ENCODE peak calls at places on chromosomes 3 and 15, in eight cellular contexts. One of them, this sample, is unnamed. For H3K9me3 and H3K4me1, the result is how much of the 10 kb centered on the place peaks cover.

GRCh38 chr15:99371180-99372103 is 120.2 kb downstream of the LRRC28 start:
- DNase-seq in sigmoid colon: no peak
- DNase-seq in cardiac muscle cell: no peak
- DNase-seq in ovary: no peak
- DNase-seq in stomach: no peak
- DNase-seq in CD8-positive, alpha-beta T cell: no peak
- DNase-seq in GM23248: peak
- DNase-seq in PC-3: no peak
- DNase-seq in this sample: no peak

GRCh38 chr15:101426761-101427333 is 62.7 kb downstream of the PCSK6 start:
- DNase-seq in GM23248: no peak
- DNase-seq in stomach: peak
- DNase-seq in sigmoid colon: no peak
- DNase-seq in CD8-positive, alpha-beta T cell: no peak
- DNase-seq in PC-3: no peak
- DNase-seq in cardiac muscle cell: no peak
- DNase-seq in ovary: no peak
- DNase-seq in this sample: no peak

GRCh38 chr15:24955549-24955929 is 752 bp downstream of the SNRPN start:
- DNase-seq in PC-3: no peak
- DNase-seq in stomach: no peak
- DNase-seq in cardiac muscle cell: no peak
- DNase-seq in GM23248: no peak
- DNase-seq in CD8-positive, alpha-beta T cell: peak
- DNase-seq in ovary: peak
- DNase-seq in sigmoid colon: peak
- DNase-seq in this sample: peak

GRCh38 chr3:170290194-170290593 is 67.3 kb upstream of the SKIL start:
- DNase-seq in stomach: no peak
- DNase-seq in GM23248: no peak
- DNase-seq in PC-3: peak
- DNase-seq in sigmoid colon: no peak
- DNase-seq in cardiac muscle cell: no peak
- DNase-seq in ovary: no peak
- DNase-seq in CD8-positive, alpha-beta T cell: no peak
- DNase-seq in this sample: no peak

GRCh38 chr3:76965122-76965725 is 74.7 kb upstream of the ROBO2 start:
- DNase-seq in GM23248: no peak
- DNase-seq in ovary: no peak
- DNase-seq in PC-3: no peak
- DNase-seq in sigmoid colon: no peak
- DNase-seq in cardiac muscle cell: peak
- DNase-seq in CD8-positive, alpha-beta T cell: no peak
- DNase-seq in stomach: no peak
- DNase-seq in this sample: no peak

GRCh38 chr3:36944641-36945270 is at the start of gene TRANK1:
- DNase-seq in ovary: peak
- DNase-seq in sigmoid colon: peak
- DNase-seq in cardiac muscle cell: peak
- DNase-seq in stomach: peak
- DNase-seq in CD8-positive, alpha-beta T cell: peak
- DNase-seq in PC-3: no peak
- DNase-seq in GM23248: peak
- DNase-seq in this sample: peak

GRCh38 chr15:31304736-31305365 is 21.8 kb upstream of the KLF13 start:
- DNase-seq in CD8-positive, alpha-beta T cell: no peak
- DNase-seq in ovary: no peak
- DNase-seq in GM23248: peak
- DNase-seq in stomach: no peak
- DNase-seq in cardiac muscle cell: no peak
- DNase-seq in sigmoid colon: peak
- DNase-seq in PC-3: no peak
- DNase-seq in this sample: no peak

GRCh38 chr3:52233968-52234367 is 5.0 kb downstream of the TWF2 start:
- DNase-seq in CD8-positive, alpha-beta T cell: no peak
- DNase-seq in GM23248: no peak
- DNase-seq in cardiac muscle cell: no peak
- DNase-seq in ovary: no peak
- DNase-seq in stomach: no peak
- DNase-seq in PC-3: no peak
- DNase-seq in sigmoid colon: no peak
- DNase-seq in this sample: no peak

GRCh38 chr15:63595688-63596087 is 1.5 kb upstream of the FBXL22 start:
- DNase-seq in CD8-positive, alpha-beta T cell: no peak
- DNase-seq in cardiac muscle cell: no peak
- DNase-seq in PC-3: no peak
- DNase-seq in stomach: no peak
- DNase-seq in sigmoid colon: no peak
- DNase-seq in ovary: no peak
- DNase-seq in GM23248: no peak
- DNase-seq in this sample: no peak

GRCh38 chr15:91849749-91850161 is 3.8 kb upstream of the SLCO3A1 start:
- DNase-seq in ovary: no peak
- DNase-seq in PC-3: peak
- DNase-seq in CD8-positive, alpha-beta T cell: no peak
- DNase-seq in cardiac muscle cell: peak
- DNase-seq in sigmoid colon: no peak
- DNase-seq in stomach: no peak
- DNase-seq in GM23248: peak
- DNase-seq in this sample: no peak

GRCh38 chr3:82676356-82677026 is 915.0 kb upstream of the GBE1 start:
- DNase-seq in sigmoid colon: no peak
- DNase-seq in stomach: no peak
- DNase-seq in PC-3: peak
- DNase-seq in ovary: no peak
- DNase-seq in CD8-positive, alpha-beta T cell: no peak
- DNase-seq in cardiac muscle cell: no peak
- DNase-seq in GM23248: no peak
- DNase-seq in this sample: no peak

GRCh38 chr3:118126751-118127150 is 907.9 kb downstream of the IGSF11 start:
- DNase-seq in PC-3: peak
- DNase-seq in cardiac muscle cell: no peak
- DNase-seq in stomach: no peak
- DNase-seq in ovary: no peak
- DNase-seq in CD8-positive, alpha-beta T cell: no peak
- DNase-seq in sigmoid colon: no peak
- DNase-seq in GM23248: no peak
- DNase-seq in this sample: no peak

GRCh38 chr15:79373068-79373467 is 59.1 kb upstream of the MINAR1 start:
- DNase-seq in GM23248: no peak
- DNase-seq in PC-3: no peak
- DNase-seq in CD8-positive, alpha-beta T cell: no peak
- DNase-seq in sigmoid colon: no peak
- DNase-seq in stomach: no peak
- DNase-seq in ovary: no peak
- DNase-seq in cardiac muscle cell: no peak
- DNase-seq in this sample: no peak

DNA sequence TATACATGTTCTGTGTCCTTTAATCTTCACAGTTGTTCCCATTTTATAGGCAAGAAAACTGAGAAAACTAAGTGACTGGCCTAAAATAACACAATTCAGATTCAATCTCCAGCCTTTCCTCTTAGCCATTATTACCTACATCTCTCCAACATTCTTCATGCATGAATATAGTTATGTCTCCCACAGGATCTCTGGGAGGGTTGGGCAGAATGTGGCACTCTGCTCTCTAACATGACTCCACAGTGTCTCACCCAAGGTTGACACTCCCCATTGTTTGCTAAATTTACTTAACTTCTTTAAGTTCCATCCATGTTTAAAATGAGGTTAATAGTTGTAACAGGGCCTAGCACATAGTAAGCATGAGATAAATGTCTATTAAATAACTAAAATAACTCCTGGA is 276.3 kb downstream of the ERC2 start:
- DNase-seq in CD8-positive, alpha-beta T cell: no peak
- DNase-seq in sigmoid colon: no peak
- DNase-seq in ovary: no peak
- DNase-seq in PC-3: peak
- DNase-seq in cardiac muscle cell: no peak
- DNase-seq in stomach: no peak
- DNase-seq in GM23248: no peak
- DNase-seq in this sample: no peak
- H3K9me3 ChIP-seq in CD8-positive, alpha-beta T cell: under half
- H3K9me3 ChIP-seq in sigmoid colon: under half
- H3K9me3 ChIP-seq in ovary: under half
- H3K9me3 ChIP-seq in PC-3: under half
- H3K9me3 ChIP-seq in cardiac muscle cell: under half
- H3K9me3 ChIP-seq in stomach: under half
- H3K9me3 ChIP-seq in GM23248: under half
- H3K9me3 ChIP-seq in this sample: under half

GRCh38 chr3:132721479-132722164 is 587 bp downstream of the NPHP3 start:
- DNase-seq in cardiac muscle cell: peak
- DNase-seq in CD8-positive, alpha-beta T cell: no peak
- DNase-seq in ovary: no peak
- DNase-seq in GM23248: peak
- DNase-seq in PC-3: peak
- DNase-seq in stomach: peak
- DNase-seq in sigmoid colon: peak
- DNase-seq in this sample: peak
- H3K4me1 ChIP-seq in cardiac muscle cell: under half
- H3K4me1 ChIP-seq in CD8-positive, alpha-beta T cell: under half
- H3K4me1 ChIP-seq in ovary: under half
- H3K4me1 ChIP-seq in GM23248: under half
- H3K4me1 ChIP-seq in PC-3: under half
- H3K4me1 ChIP-seq in stomach: under half
- H3K4me1 ChIP-seq in sigmoid colon: under half
- H3K4me1 ChIP-seq in this sample: under half

GRCh38 chr3:23481660-23482278 is 278.6 kb downstream of the UBE2E2 start:
- DNase-seq in PC-3: no peak
- DNase-seq in CD8-positive, alpha-beta T cell: no peak
- DNase-seq in ovary: no peak
- DNase-seq in cardiac muscle cell: no peak
- DNase-seq in stomach: no peak
- DNase-seq in sigmoid colon: no peak
- DNase-seq in GM23248: no peak
- DNase-seq in this sample: no peak
- H3K9me3 ChIP-seq in PC-3: under half
- H3K9me3 ChIP-seq in CD8-positive, alpha-beta T cell: under half
- H3K9me3 ChIP-seq in ovary: under half
- H3K9me3 ChIP-seq in cardiac muscle cell: under half
- H3K9me3 ChIP-seq in stomach: under half
- H3K9me3 ChIP-seq in sigmoid colon: under half
- H3K9me3 ChIP-seq in GM23248: under half
- H3K9me3 ChIP-seq in this sample: under half

DNA sequence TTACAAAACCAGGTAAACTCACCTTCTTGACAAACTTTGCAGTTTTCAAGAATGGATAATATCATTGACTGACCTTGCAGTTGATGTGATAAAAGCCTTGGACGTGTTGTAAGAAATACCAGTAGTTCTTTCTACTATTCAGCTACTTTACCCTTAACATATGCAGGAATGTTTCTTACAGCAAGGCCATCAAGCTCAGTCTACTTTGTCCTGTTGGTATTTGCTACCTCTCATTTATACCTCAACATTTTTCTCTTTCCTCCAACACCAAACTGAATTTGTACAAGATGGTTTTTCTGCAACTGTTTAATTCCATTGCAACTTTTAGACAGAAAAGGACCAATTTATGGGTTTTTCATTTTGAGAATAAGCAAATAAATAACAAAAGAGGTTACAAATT is 147.4 kb upstream of the BCHE start:
- DNase-seq in cardiac muscle cell: no peak
- DNase-seq in stomach: no peak
- DNase-seq in PC-3: no peak
- DNase-seq in sigmoid colon: no peak
- DNase-seq in GM23248: no peak
- DNase-seq in ovary: no peak
- DNase-seq in CD8-positive, alpha-beta T cell: no peak
- DNase-seq in this sample: no peak
- H3K4me1 ChIP-seq in cardiac muscle cell: under half
- H3K4me1 ChIP-seq in stomach: under half
- H3K4me1 ChIP-seq in PC-3: under half
- H3K4me1 ChIP-seq in sigmoid colon: under half
- H3K4me1 ChIP-seq in GM23248: under half
- H3K4me1 ChIP-seq in ovary: under half
- H3K4me1 ChIP-seq in CD8-positive, alpha-beta T cell: under half
- H3K4me1 ChIP-seq in this sample: under half